ENCODE peak calls at places on chromosome 12, in four cellular contexts. F is endodermal cell, Q is neural progenitor cell, V is lung. G is an unnamed sample.

GRCh38 chr12:112837629-112838191 is 46.2 kb downstream of the RPH3A start:
- DNase-seq in F (no peak), Q (no peak), V (no peak), G (no peak)

GRCh38 chr12:67747869-67748760 is 99.6 kb downstream of the DYRK2 start:
- DNase-seq in F (no peak), Q (no peak), V (no peak), G (peak)

GRCh38 chr12:132142679-132143327 is 1.3 kb downstream of the DDX51 start:
- DNase-seq in F (peak), Q (no peak), V (no peak), G (peak)

GRCh38 chr12:55132816-55133215 is 6.6 kb downstream of the OR9K2 start:
- DNase-seq in F (no peak), Q (no peak), V (no peak), G (no peak)

GRCh38 chr12:115213538-115213961 is 529.6 kb upstream of the TBX3 start:
- DNase-seq in F (peak), Q (peak), V (no peak), G (no peak)

GRCh38 chr12:116018282-116018681 is 259.2 kb downstream of the MED13L start:
- DNase-seq in F (no peak), Q (no peak), V (no peak), G (no peak)

GRCh38 chr12:85821216-85821615 is 15.0 kb downstream of the RASSF9 start:
- DNase-seq in F (no peak), Q (no peak), V (no peak), G (no peak)

GRCh38 chr12:30548203-30548602 is 147.5 kb downstream of the IPO8 start:
- DNase-seq in F (no peak), Q (no peak), V (no peak), G (no peak)

GRCh38 chr12:76158518-76159321 is 74.2 kb upstream of the NAP1L1 start:
- DNase-seq in F (peak), Q (peak), V (peak), G (no peak)

GRCh38 chr12:120757949-120758348 is 32.3 kb downstream of the ACADS start:
- DNase-seq in F (no peak), Q (no peak), V (no peak), G (no peak)

GRCh38 chr12:57118711-57119271 is 7.6 kb upstream of the STAT6 start:
- DNase-seq in F (no peak), Q (no peak), V (no peak), G (no peak)

GRCh38 chr12:3252416-3252815 is 175.2 kb downstream of the TSPAN9 start:
- DNase-seq in F (no peak), Q (no peak), V (peak), G (no peak)

GRCh38 chr12:57496822-57497221 is 9.0 kb downstream of the MARS1 start:
- DNase-seq in F (no peak), Q (no peak), V (no peak), G (no peak)

GRCh38 chr12:53069621-53070410 is 9.4 kb downstream of the SPRYD3 start:
- DNase-seq in F (peak), Q (no peak), V (peak), G (no peak)

GRCh38 chr12:50928392-50928791 is 24.0 kb upstream of the HIGD1C start:
- DNase-seq in F (no peak), Q (no peak), V (no peak), G (no peak)

GRCh38 chr12:101713059-101713682 is 15.7 kb downstream of the CHPT1 start:
- DNase-seq in F (no peak), Q (peak), V (no peak), G (no peak)

GRCh38 chr12:53743277-53744129 is 8.3 kb downstream of the CISTR start:
- DNase-seq in F (peak), Q (peak), V (peak), G (peak)

GRCh38 chr12:43057561-43057960 is 468.0 kb upstream of the PRICKLE1 start:
- DNase-seq in F (no peak), Q (no peak), V (no peak), G (no peak)

GRCh38 chr12:3182426-3182825 is 105.2 kb downstream of the TSPAN9 start:
- DNase-seq in F (no peak), Q (no peak), V (no peak), G (no peak)

GRCh38 chr12:110249716-110250225 is 31.3 kb upstream of the ATP2A2 start:
- DNase-seq in F (peak), Q (no peak), V (no peak), G (no peak)

GRCh38 chr12:89789862-89790261 is 81.2 kb upstream of the ATP2B1 start:
- DNase-seq in F (no peak), Q (no peak), V (no peak), G (no peak)

GRCh38 chr12:685388-685787 is 22.1 kb upstream of the NINJ2 start:
- DNase-seq in F (no peak), Q (no peak), V (peak), G (no peak)

GRCh38 chr12:67220065-67220464 is 49.1 kb upstream of the CAND1 start:
- DNase-seq in F (peak), Q (peak), V (no peak), G (peak)

GRCh38 chr12:109770861-109771670 is 57.4 kb downstream of the FAM222A start:
- DNase-seq in F (peak), Q (no peak), V (no peak), G (no peak)

GRCh38 chr12:82627799-82628198 is 58.9 kb upstream of the TMTC2 start:
- DNase-seq in F (peak), Q (peak), V (no peak), G (no peak)

GRCh38 chr12:49232940-49233841 is 31.7 kb upstream of the TUBA1C start:
- DNase-seq in F (peak), Q (peak), V (peak), G (peak)

GRCh38 chr12:94500831-94501567 is 41.3 kb upstream of the CEP83 start:
- DNase-seq in F (no peak), Q (no peak), V (no peak), G (no peak)

GRCh38 chr12:13386269-13387039 is 189.9 kb downstream of the EMP1 start:
- DNase-seq in F (peak), Q (no peak), V (no peak), G (no peak)

GRCh38 chr12:52371716-52372115 is 4.4 kb upstream of the KRT85 start:
- DNase-seq in F (no peak), Q (no peak), V (no peak), G (no peak)

GRCh38 chr12:127143020-127143419 is 1124.0 kb upstream of the TMEM132C start:
- DNase-seq in F (peak), Q (peak), V (no peak), G (no peak)

GRCh38 chr12:51393676-51394545 is 2.7 kb upstream of the GALNT6 start:
- DNase-seq in F (peak), Q (no peak), V (no peak), G (no peak)

GRCh38 chr12:73266206-73266605 is 994.0 kb downstream of the TRHDE start:
- DNase-seq in F (peak), Q (no peak), V (no peak), G (no peak)

DNA sequence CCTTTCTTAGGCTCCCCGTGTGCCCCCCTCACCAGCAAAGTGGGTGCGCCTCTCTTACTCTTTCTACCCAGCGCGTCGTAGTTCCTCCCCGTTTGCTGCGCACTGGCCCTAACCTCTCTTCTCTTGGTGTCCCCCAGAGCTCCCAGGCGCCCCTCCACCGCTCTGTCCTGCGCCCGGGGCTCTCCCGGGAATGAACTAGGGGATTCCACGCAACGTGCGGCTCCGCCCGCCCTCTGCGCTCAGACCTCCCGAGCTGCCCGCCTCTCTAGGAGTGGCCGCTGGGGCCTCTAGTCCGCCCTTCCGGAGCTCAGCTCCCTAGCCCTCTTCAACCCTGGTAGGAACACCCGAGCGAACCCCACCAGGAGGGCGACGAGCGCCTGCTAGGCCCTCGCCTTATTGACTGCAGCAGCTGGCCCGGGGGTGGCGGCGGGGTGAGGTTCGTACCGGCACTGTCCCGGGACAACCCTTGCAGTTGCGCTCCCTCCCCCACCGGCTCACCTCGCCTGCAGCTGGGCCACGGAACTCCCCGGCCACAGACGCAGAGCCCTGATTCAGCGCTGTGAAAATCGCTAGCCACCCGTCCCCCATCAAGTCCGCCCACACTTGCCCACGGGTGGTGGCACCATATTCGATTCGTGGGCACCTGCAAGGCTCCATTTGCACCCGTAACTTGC is 1.3 kb downstream of the TMEM233 start:
- DNase-seq in F (peak), Q (peak), V (no peak), G (no peak)
- H3K4me3 ChIP-seq in F (peak), Q (peak), V (peak), G (no peak)

DNA sequence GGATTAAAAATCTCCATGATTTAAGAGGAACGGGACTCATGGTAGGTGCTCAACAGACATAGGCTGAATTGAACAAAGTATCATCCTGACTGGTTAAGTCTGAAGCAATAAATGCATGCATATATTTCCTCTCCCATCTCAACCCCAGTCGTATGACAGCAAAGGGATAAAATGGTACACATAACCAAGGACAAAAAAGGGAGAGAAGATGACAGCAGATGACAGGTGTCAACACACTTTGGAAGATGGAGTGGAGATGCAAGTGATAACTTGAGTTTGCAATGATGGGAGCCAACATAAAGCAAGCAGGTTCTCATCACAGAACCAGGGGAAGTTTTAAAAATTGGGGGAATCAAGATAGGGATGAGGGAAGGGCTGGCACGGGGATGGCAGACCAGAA is 5.2 kb downstream of the C1RL start:
- DNase-seq in F (no peak), Q (no peak), V (no peak), G (no peak)
- TF ChIP-seq CTCF in F (no peak), Q (no peak), V (no peak), G (no peak)

GRCh38 chr12:69097619-69098368 is 141.6 kb upstream of the CPSF6 start:
- DNase-seq in F (no peak), Q (no peak), V (no peak), G (no peak)

GRCh38 chr12:69099201-69099837 is 140.1 kb upstream of the CPSF6 start:
- DNase-seq in F (peak), Q (no peak), V (no peak), G (no peak)

GRCh38 chr12:69105101-69105613 is 134.2 kb upstream of the CPSF6 start:
- DNase-seq in F (no peak), Q (peak), V (no peak), G (no peak)

GRCh38 chr12:69102856-69103255 is 136.5 kb upstream of the CPSF6 start:
- DNase-seq in F (no peak), Q (no peak), V (no peak), G (no peak)

GRCh38 chr12:69101505-69101904 is 137.9 kb upstream of the CPSF6 start:
- DNase-seq in F (no peak), Q (no peak), V (peak), G (peak)
- H3K27ac ChIP-seq in F (no peak), Q (no peak), V (no peak), G (no peak)

GRCh38 chr12:70241845-70242244 is 1.4 kb upstream of the CNOT2 start:
- DNase-seq in F (no peak), Q (no peak), V (no peak), G (no peak)
- H3K4me3 ChIP-seq in F (peak), Q (peak), V (no peak), G (peak)

DNA sequence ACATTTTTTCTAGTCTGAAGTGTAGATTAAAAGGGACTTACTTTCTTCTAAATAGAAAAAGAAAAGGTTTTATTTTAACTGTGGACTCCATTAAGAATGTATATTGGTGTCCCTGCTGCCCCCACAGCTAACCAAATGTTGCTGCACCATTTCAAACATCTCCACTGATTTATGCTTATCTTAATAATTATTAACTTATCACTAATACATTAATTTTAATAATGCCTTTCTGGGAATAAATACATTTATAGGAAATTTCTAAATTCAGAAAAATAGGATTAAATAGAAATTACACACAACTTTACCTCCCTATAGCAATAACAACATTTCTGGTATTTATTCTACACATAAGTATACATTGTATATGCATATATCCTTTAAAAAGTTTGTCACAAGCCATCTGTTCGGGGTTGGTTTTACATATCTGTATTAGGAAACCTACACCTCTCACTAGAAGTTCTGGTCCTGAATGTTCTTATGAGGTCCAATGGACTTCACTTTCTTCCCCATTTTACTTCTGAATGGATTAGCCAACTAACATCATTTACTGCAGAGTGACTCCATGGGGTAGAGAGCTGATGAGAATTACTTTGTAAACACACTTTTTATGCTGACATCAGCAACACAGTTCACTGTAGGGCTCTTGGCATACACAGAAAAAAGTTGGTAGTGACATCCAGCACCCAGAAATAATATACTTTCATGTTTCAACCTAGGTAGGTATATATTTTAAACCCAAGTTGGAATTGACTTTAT is 9.4 kb upstream of the SELPLG start:
- DNase-seq in F (no peak), Q (no peak), V (no peak), G (no peak)
- TF ChIP-seq CTCF in F (no peak), Q (no peak), V (no peak), G (no peak)

GRCh38 chr12:66187822-66188221 is 1.2 kb upstream of the IRAK3 start:
- DNase-seq in F (peak), Q (no peak), V (no peak), G (no peak)

GRCh38 chr12:66191547-66192126 is 2.6 kb downstream of the IRAK3 start:
- DNase-seq in F (peak), Q (no peak), V (no peak), G (no peak)

GRCh38 chr12:66188584-66189475 is at the start of gene IRAK3:
- DNase-seq in F (peak), Q (peak), V (peak), G (peak)

GRCh38 chr12:66190519-66191406 is 1.7 kb downstream of the IRAK3 start:
- DNase-seq in F (peak), Q (no peak), V (no peak), G (no peak)

GRCh38 chr12:66189476-66189823 is 436 bp downstream of the IRAK3 start:
- DNase-seq in F (no peak), Q (no peak), V (no peak), G (no peak)
- H3K27ac ChIP-seq in F (no peak), Q (no peak), V (peak), G (peak)

GRCh38 chr12:65823481-65824313 is 586 bp upstream of the HMGA2 start:
- DNase-seq in F (peak), Q (peak), V (no peak), G (peak)

GRCh38 chr12:65824314-65824563 is at the start of gene HMGA2:
- DNase-seq in F (no peak), Q (no peak), V (no peak), G (no peak)

GRCh38 chr12:65825323-65825572 is 965 bp downstream of the HMGA2 start:
- DNase-seq in F (no peak), Q (no peak), V (no peak), G (no peak)

GRCh38 chr12:65821336-65821735 is 2.9 kb upstream of the HMGA2 start:
- DNase-seq in F (no peak), Q (no peak), V (no peak), G (no peak)

DNA sequence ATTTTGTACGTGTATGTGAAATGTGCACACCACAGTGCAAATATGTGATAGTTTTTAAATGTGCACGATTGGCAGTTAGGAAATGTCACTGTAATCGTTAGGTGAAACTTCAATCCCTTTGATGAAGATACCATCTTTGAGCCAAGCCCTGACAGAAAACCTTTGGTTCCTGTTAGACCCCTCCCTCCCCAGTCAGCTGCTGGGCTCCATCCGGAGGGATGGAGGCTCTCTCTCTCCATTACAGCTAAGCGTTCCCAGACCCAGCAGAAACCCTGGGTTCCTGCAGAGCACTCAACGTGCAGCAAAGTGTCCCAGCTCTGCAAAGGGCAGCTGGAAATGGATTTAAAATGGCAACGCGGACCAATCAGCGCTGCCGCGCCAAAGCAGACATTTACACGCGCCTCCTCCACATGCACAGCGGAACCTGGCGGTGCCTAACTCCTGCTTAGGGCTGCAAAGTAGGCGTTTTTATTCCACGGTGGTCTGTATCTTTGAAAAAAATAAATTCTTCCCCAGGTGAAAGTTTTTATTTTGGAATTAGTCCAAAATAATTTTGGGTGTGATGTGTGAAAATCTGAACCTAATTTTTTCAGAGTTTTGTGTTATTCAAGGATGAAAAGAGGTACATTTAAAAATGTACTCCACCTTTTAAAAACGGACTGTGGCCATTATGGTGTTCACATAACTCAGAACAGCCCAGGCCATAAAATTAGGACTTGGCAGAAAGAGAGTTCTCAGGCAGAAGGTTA is 1.4 kb upstream of the HMGA2 start:
- DNase-seq in F (peak), Q (peak), V (no peak), G (no peak)
- H3K4me3 ChIP-seq in F (peak), Q (peak), V (no peak), G (no peak)